ENCODE peak calls at places on chromosomes 4 and X, in nine cellular contexts. C is fibroblast of villous mesenchyme, D is GM20000, H is heart left ventricle, P is astrocyte of the spinal cord, T is GM13977, U is cardiac fibroblast, K is dorsolateral prefrontal cortex, X is gastrocnemius medialis. J is an unnamed sample.

GRCh38 chrX:118347131-118347530 is 1.2 kb downstream of the WDR44 start:
- DNase-seq in T (no peak), H (no peak), C (peak; percentile 52), U (peak; percentile 67), D (no peak), K (no peak), P (peak; percentile 56), X (no peak), J (peak; percentile 4)

GRCh38 chr4:182925298-182925738 is 8.1 kb upstream of the DCTD start:
- DNase-seq in D (peak; percentile 70), T (peak; percentile 52), U (peak; percentile 76), X (no peak), P (peak; percentile 76), K (no peak), C (peak; percentile 81), H (peak; percentile 62), J (peak; percentile 76)

GRCh38 chrX:44874481-44875184 is 1.6 kb downstream of the KDM6A start:
- DNase-seq in K (peak; percentile 21), P (peak; percentile 57), C (peak; percentile 55), T (peak; percentile 64), D (peak; percentile 34), H (peak; percentile 40), U (peak; percentile 36), X (peak; percentile 9), J (peak; percentile 58)

GRCh38 chrX:53291596-53291995 is 10.2 kb upstream of the IQSEC2 start:
- DNase-seq in K (no peak), D (no peak), X (no peak), T (no peak), C (no peak), U (no peak), H (no peak), P (no peak), J (no peak)

GRCh38 chrX:132488819-132489255 is at the start of gene MBNL3:
- DNase-seq in P (peak; percentile 46), D (peak; percentile 26), C (peak; percentile 57), K (no peak), U (peak; percentile 52), X (peak; percentile 16), T (peak; percentile 25), H (peak; percentile 40), J (peak; percentile 69)

GRCh38 chr4:138706206-138706605 is 309.4 kb upstream of the NOCT start:
- DNase-seq in U (no peak), P (peak; percentile 14), T (no peak), X (no peak), C (no peak), H (no peak), D (no peak), K (no peak), J (no peak)

GRCh38 chr4:173468314-173468713 is 61.7 kb downstream of the HAND2 start:
- DNase-seq in X (no peak), D (no peak), H (no peak), T (no peak), K (no peak), P (no peak), C (no peak), U (no peak), J (no peak)

GRCh38 chrX:130268500-130269170 is at the start of gene ZNF280C:
- DNase-seq in U (peak; percentile 94), H (peak; percentile 92), D (peak; percentile 87), X (peak; percentile 63), K (peak; percentile 74), T (peak; percentile 90), C (peak; percentile 92), P (peak; percentile 94), J (peak; percentile 97)

GRCh38 chrX:134803060-134803459 is 144.8 kb upstream of the PLAC1 start:
- DNase-seq in H (no peak), U (no peak), X (no peak), C (no peak), P (no peak), K (no peak), T (no peak), D (no peak), J (no peak)

GRCh38 chr4:33395731-33396485 is 2675.7 kb downstream of the PCDH7 start:
- DNase-seq in D (no peak), P (peak; percentile 8), U (no peak), C (no peak), K (no peak), X (no peak), H (no peak), T (no peak), J (no peak)

GRCh38 chr4:78226279-78226678 is 169.2 kb downstream of the FRAS1 start:
- DNase-seq in H (no peak), C (no peak), P (no peak), T (no peak), D (no peak), U (no peak), K (no peak), X (no peak), J (no peak)

GRCh38 chr4:2009651-2010233 is 968 bp upstream of the NELFA start:
- DNase-seq in D (peak; percentile 72), T (peak; percentile 69), P (peak; percentile 45), U (peak; percentile 39), X (peak; percentile 24), C (peak; percentile 54), H (peak; percentile 61), K (peak; percentile 36), J (peak; percentile 62)
- TF ChIP-seq CTCF in D (no peak), T (no peak), P (peak; percentile 43), U (peak; percentile 22), X (no peak), C (peak; percentile 35), H (no peak), K (no peak), J (no peak)

GRCh38 chr4:5804656-5805055 is 88.2 kb downstream of the CRMP1 start:
- DNase-seq in D (no peak), T (no peak), U (no peak), K (no peak), X (no peak), P (no peak), H (no peak), C (no peak), J (no peak)
- TF ChIP-seq CTCF in D (no peak), T (peak; percentile 11), U (no peak), K (no peak), X (no peak), P (no peak), H (no peak), C (no peak), J (no peak)

GRCh38 chr4:41129128-41129754 is 85.1 kb downstream of the APBB2 start:
- DNase-seq in D (no peak), X (no peak), P (no peak), H (no peak), C (no peak), T (no peak), K (no peak), U (no peak), J (no peak)
- TF ChIP-seq CTCF in D (no peak), X (no peak), P (no peak), H (no peak), C (no peak), T (no peak), K (no peak), U (no peak), J (no peak)

GRCh38 chrX:124098089-124098488 is 136.6 kb downstream of the STAG2 start:
- DNase-seq in K (no peak), D (peak; percentile 2), C (peak; percentile 41), X (no peak), U (peak; percentile 45), H (no peak), P (peak; percentile 35), T (no peak), J (no peak)
- TF ChIP-seq CTCF in K (peak; percentile 49), D (no peak), C (peak; percentile 49), X (no peak), U (peak; percentile 35), H (peak; percentile 64), P (peak; percentile 62), T (peak; percentile 57), J (peak; percentile 64)

GRCh38 chrX:54785901-54786300 is 12.2 kb downstream of the ITIH6 start:
- DNase-seq in H (no peak), X (no peak), P (no peak), K (no peak), T (no peak), C (peak; percentile 8), U (peak; percentile 14), D (peak; percentile 7), J (peak; percentile 38)
- TF ChIP-seq CTCF in H (no peak), X (no peak), P (no peak), K (no peak), T (peak; percentile 29), C (peak; percentile 29), U (peak; percentile 13), D (no peak), J (no peak)

GRCh38 chrX:64642482-64642881 is 247.2 kb upstream of the MTMR8 start:
- DNase-seq in P (no peak), K (no peak), C (no peak), D (no peak), U (peak; percentile 0), T (peak; percentile 4), X (no peak), H (no peak), J (peak; percentile 28)
- TF ChIP-seq CTCF in P (peak; percentile 13), K (no peak), C (no peak), D (no peak), U (peak; percentile 6), T (peak; percentile 60), X (no peak), H (no peak), J (no peak)

GRCh38 chr4:8401665-8402064 is 38.9 kb downstream of the ACOX3 start:
- DNase-seq in T (no peak), U (no peak), D (no peak), X (no peak), P (no peak), H (no peak), C (no peak), K (no peak), J (no peak)
- TF ChIP-seq CTCF in T (no peak), U (no peak), D (no peak), X (no peak), P (no peak), H (no peak), C (no peak), K (no peak), J (no peak)

GRCh38 chr4:80336582-80336981 is 1.1 kb downstream of the CFAP299 start:
- DNase-seq in K (peak; percentile 23), U (peak; percentile 50), H (no peak), C (no peak), D (no peak), X (no peak), P (peak; percentile 47), T (no peak), J (no peak)
- TF ChIP-seq CTCF in K (no peak), U (peak; percentile 44), H (peak; percentile 22), C (peak; percentile 21), D (no peak), X (no peak), P (peak; percentile 63), T (no peak), J (no peak)

J was measured in activated CD8-positive, alpha-beta T cell treated with anti-CD3 and anti-CD28 coated beads for 36 hours.